ENCODE peak calls at places on chromosome 17, in five cellular contexts. C, D, I, Z and T are unnamed samples.
A peak's percentile ranks its signal among the peaks of the same experiment; 100 is the strongest.

GRCh38 chr17:67568961-67569360 is 148.8 kb upstream of the NOL11 start:
- DNase-seq in C (no peak), D (no peak), I (no peak), Z (no peak), T (no peak)

GRCh38 chr17:22300731-22301352 is 608.5 kb downstream of the KCNJ18 start:
- DNase-seq in C (no peak), D (no peak), I (no peak), Z (no peak), T (no peak)

GRCh38 chr17:49989518-49989880 is 5.5 kb downstream of the DLX3 start:
- DNase-seq in C (no peak), D (no peak), I (no peak), Z (no peak), T (no peak)

GRCh38 chr17:42402121-42402516 is 13.9 kb upstream of the STAT3 start:
- DNase-seq in C (no peak), D (no peak), I (no peak), Z (peak; percentile 59), T (no peak)

GRCh38 chr17:76416447-76416846 is 32.0 kb downstream of the SPHK1 start:
- DNase-seq in C (no peak), D (no peak), I (no peak), Z (no peak), T (no peak)

GRCh38 chr17:12627177-12627629 is 38.5 kb upstream of the MYOCD start:
- DNase-seq in C (no peak), D (no peak), I (peak; percentile 71), Z (no peak), T (no peak)

GRCh38 chr17:60640503-60640902 is 37.1 kb upstream of the BCAS3 start:
- DNase-seq in C (no peak), D (no peak), I (no peak), Z (no peak), T (no peak)

GRCh38 chr17:61488878-61489718 is 36.9 kb downstream of the TBX4 start:
- DNase-seq in C (no peak), D (no peak), I (no peak), Z (peak; percentile 85), T (no peak)

GRCh38 chr17:68450801-68451200 is 6.5 kb downstream of the WIPI1 start:
- DNase-seq in C (no peak), D (no peak), I (no peak), Z (no peak), T (no peak)